ENCODE peak calls at places on chromosomes 3 and 15, in four cellular contexts. C is H1, G is H9, J is IMR-90. V is an unnamed sample.

GRCh38 chr3:32442766-32443165 is 51.1 kb downstream of the CMTM7 start:
- DNase-seq in C (no peak), G (no peak), J (peak; percentile 58), V (no peak)

GRCh38 chr15:44087578-44088190 is 107.4 kb downstream of the FRMD5 start:
- DNase-seq in C (no peak), G (no peak), J (peak; percentile 93), V (peak; percentile 15)

GRCh38 chr3:164537485-164537884 is 540.8 kb downstream of the SI start:
- DNase-seq in C (no peak), G (no peak), J (no peak), V (no peak)

GRCh38 chr3:57951106-57951882 is 56.9 kb upstream of the FLNB start:
- DNase-seq in C (no peak), G (no peak), J (peak; percentile 89), V (peak; percentile 53)

GRCh38 chr3:54264050-54264449 is 141.7 kb downstream of the CACNA2D3 start:
- DNase-seq in C (no peak), G (no peak), J (no peak), V (no peak)

GRCh38 chr3:89690649-89691048 is 583.2 kb downstream of the EPHA3 start:
- DNase-seq in C (no peak), G (no peak), J (peak; percentile 1), V (peak; percentile 9)

GRCh38 chr3:66439666-66440344 is 61.0 kb downstream of the LRIG1 start:
- DNase-seq in C (no peak), G (no peak), J (no peak), V (no peak)

GRCh38 chr3:11583226-11583625 is 60.5 kb downstream of the VGLL4 start:
- DNase-seq in C (no peak), G (no peak), J (peak; percentile 41), V (no peak)

GRCh38 chr15:79673416-79674123 is 223.2 kb downstream of the MTHFS start:
- DNase-seq in C (no peak), G (peak; percentile 49), J (peak; percentile 58), V (peak; percentile 74)

GRCh38 chr15:98938804-98939203 is 68.8 kb downstream of the PGPEP1L start:
- DNase-seq in C (no peak), G (no peak), J (no peak), V (no peak)

GRCh38 chr3:179544981-179545645 is 17.6 kb upstream of the ACTL6A start:
- DNase-seq in C (no peak), G (no peak), J (peak; percentile 97), V (no peak)

GRCh38 chr15:49712162-49712561 is 91.3 kb downstream of the DTWD1 start:
- DNase-seq in C (no peak), G (no peak), J (no peak), V (no peak)

GRCh38 chr15:44207643-44208042 is 12.6 kb upstream of the FRMD5 start:
- DNase-seq in C (no peak), G (no peak), J (peak; percentile 84), V (no peak)

GRCh38 chr3:163916596-163917560 is 1161.4 kb downstream of the SI start:
- DNase-seq in C (no peak), G (no peak), J (no peak), V (peak; percentile 35)

GRCh38 chr3:17741621-17742091 is 775 bp downstream of the TBC1D5 start:
- DNase-seq in C (no peak), G (no peak), J (no peak), V (peak; percentile 97)

GRCh38 chr3:67657192-67657591 is 2.8 kb upstream of the SUCLG2 start:
- DNase-seq in C (no peak), G (no peak), J (no peak), V (no peak)

GRCh38 chr3:152971880-152972279 is 136.9 kb downstream of the P2RY1 start:
- DNase-seq in C (no peak), G (no peak), J (no peak), V (no peak)

GRCh38 chr3:128804817-128805166 is 74.6 kb upstream of the ACAD9 start:
- DNase-seq in C (no peak), G (no peak), J (no peak), V (no peak)

GRCh38 chr15:92105611-92106010 is 252.1 kb downstream of the SLCO3A1 start:
- DNase-seq in C (no peak), G (no peak), J (no peak), V (no peak)

GRCh38 chr15:92106691-92107090 is 253.2 kb downstream of the SLCO3A1 start:
- DNase-seq in C (no peak), G (no peak), J (no peak), V (no peak)

GRCh38 chr15:92101706-92102434 is 248.4 kb downstream of the SLCO3A1 start:
- DNase-seq in C (no peak), G (no peak), J (no peak), V (no peak)

GRCh38 chr15:92100751-92101150 is 247.2 kb downstream of the SLCO3A1 start:
- DNase-seq in C (no peak), G (no peak), J (no peak), V (no peak)

GRCh38 chr15:92104069-92104468 is 250.6 kb downstream of the SLCO3A1 start:
- DNase-seq in C (no peak), G (no peak), J (no peak), V (peak; percentile 25)
- H3K18ac ChIP-seq in C (no peak overlapping the region), G (no peak overlapping the region), J (no peak overlapping the region), V (no peak overlapping the region)

GRCh38 chr3:1551741-1552140 is 458.9 kb downstream of the CNTN6 start:
- DNase-seq in C (no peak), G (no peak), J (no peak), V (no peak)

GRCh38 chr3:1552831-1553230 is 460.0 kb downstream of the CNTN6 start:
- DNase-seq in C (no peak), G (no peak), J (no peak), V (no peak)
- H3K56ac ChIP-seq in C (no peak overlapping the region), G (no peak overlapping the region), J (no peak overlapping the region), V (no peak overlapping the region)

GRCh38 chr3:193780371-193780770 is 187.4 kb downstream of the OPA1 start:
- DNase-seq in C (no peak), G (no peak), J (no peak), V (no peak)
- H3K18ac ChIP-seq in C (no peak overlapping the region), G (no peak overlapping the region), J (no peak overlapping the region), V (no peak overlapping the region)

GRCh38 chr3:119405315-119405714 is 58.1 kb downstream of the TMEM39A start:
- DNase-seq in C (no peak), G (no peak), J (no peak), V (no peak)

GRCh38 chr3:119413603-119414280 is 49.7 kb downstream of the TMEM39A start:
- DNase-seq in C (no peak), G (peak; percentile 73), J (no peak), V (peak; percentile 44)

GRCh38 chr3:119408243-119408950 is 55.0 kb downstream of the TMEM39A start:
- DNase-seq in C (no peak), G (no peak), J (peak; percentile 6), V (no peak)

DNA sequence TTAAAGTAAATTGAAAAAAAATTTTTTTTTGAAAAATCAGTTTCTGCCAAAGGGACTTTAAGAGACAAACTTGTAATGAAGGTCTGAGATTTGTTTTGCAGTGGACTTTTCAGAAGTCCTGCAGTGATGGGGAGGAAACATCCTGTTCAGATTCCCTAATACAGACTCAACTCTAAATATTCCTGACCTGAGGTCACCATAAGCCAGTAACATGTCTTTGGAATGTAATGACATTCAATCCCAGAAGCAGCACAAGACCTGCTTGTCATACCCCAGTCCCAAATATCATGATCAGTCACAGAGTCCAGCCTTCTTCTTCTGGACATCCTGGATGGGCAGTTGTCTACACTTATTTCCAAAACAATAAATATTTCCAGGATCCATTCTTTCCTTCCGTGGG is 53.6 kb downstream of the TMEM39A start:
- DNase-seq in C (no peak), G (no peak), J (peak; percentile 38), V (no peak)
- H3K56ac ChIP-seq in C (no peak overlapping the region), G (no peak overlapping the region), J (no peak overlapping the region), V (no peak overlapping the region)

GRCh38 chr3:139310474-139310933 is 33.3 kb upstream of the MRPS22 start:
- DNase-seq in C (no peak), G (no peak), J (peak; percentile 92), V (no peak)

GRCh38 chr3:139309880-139310279 is 33.9 kb upstream of the MRPS22 start:
- DNase-seq in C (no peak), G (no peak), J (no peak), V (no peak)

GRCh38 chr3:139307601-139308146 is 36.1 kb upstream of the MRPS22 start:
- DNase-seq in C (no peak), G (no peak), J (no peak), V (no peak)

GRCh38 chr3:139308156-139309017 is 35.4 kb upstream of the MRPS22 start:
- DNase-seq in C (no peak), G (no peak), J (no peak), V (no peak)

GRCh38 chr3:139309046-139309660 is 34.7 kb upstream of the MRPS22 start:
- DNase-seq in C (no peak), G (no peak), J (no peak), V (no peak)
- H3K18ac ChIP-seq in C (no peak overlapping the region), G (no peak overlapping the region), J (peak overlapping the region; percentile 47), V (no peak overlapping the region)

GRCh38 chr3:114803042-114803695 is 343.9 kb downstream of the ZBTB20 start:
- DNase-seq in C (no peak), G (no peak), J (no peak), V (no peak)
- H3K56ac ChIP-seq in C (no peak overlapping the region), G (no peak overlapping the region), J (no peak overlapping the region), V (no peak overlapping the region)

DNA sequence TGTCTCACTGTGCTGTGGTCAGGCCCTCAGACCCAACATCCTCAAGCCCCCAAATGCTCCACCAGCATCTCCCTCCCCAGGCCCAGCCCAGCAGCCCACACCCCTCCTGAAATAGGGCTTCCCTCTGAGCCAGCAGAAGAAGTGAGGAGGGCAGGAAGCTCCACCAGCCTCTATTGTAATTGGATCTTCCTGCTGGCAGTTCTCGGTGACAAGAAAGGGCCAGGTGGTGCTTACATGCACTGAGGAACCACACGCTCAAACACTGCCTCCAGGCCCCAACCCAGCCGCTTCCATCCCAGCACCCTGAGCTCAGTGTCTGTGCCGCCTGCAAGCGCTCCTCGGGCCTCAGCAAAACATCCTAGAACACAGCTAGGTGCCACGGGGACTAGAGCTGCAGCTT is 96.7 kb downstream of the ATP10A start:
- DNase-seq in C (no peak), G (no peak), J (no peak), V (no peak)
- H3K18ac ChIP-seq in C (no peak overlapping the region), G (no peak overlapping the region), J (no peak overlapping the region), V (no peak overlapping the region)

GRCh38 chr3:172585954-172586353 is 62.7 kb upstream of the TNFSF10 start:
- DNase-seq in C (no peak), G (no peak), J (no peak), V (no peak)
- H3K56ac ChIP-seq in C (no peak overlapping the region), G (no peak overlapping the region), J (no peak overlapping the region), V (no peak overlapping the region)

GRCh38 chr15:89129123-89129815 is 41.0 kb downstream of the ABHD2 start:
- DNase-seq in C (peak; percentile 33), G (peak; percentile 69), J (peak; percentile 25), V (peak; percentile 59)

GRCh38 chr15:89129816-89130134 is 41.5 kb downstream of the ABHD2 start:
- DNase-seq in C (no peak), G (no peak), J (no peak), V (no peak)

GRCh38 chr15:89132611-89133242 is 44.5 kb downstream of the ABHD2 start:
- DNase-seq in C (no peak), G (no peak), J (no peak), V (no peak)

GRCh38 chr15:89128320-89129122 is 40.3 kb downstream of the ABHD2 start:
- DNase-seq in C (no peak), G (no peak), J (no peak), V (no peak)

GRCh38 chr15:89130194-89130593 is 41.9 kb downstream of the ABHD2 start:
- DNase-seq in C (no peak), G (no peak), J (no peak), V (no peak)
- H3K18ac ChIP-seq in C (no peak overlapping the region), G (no peak overlapping the region), J (no peak overlapping the region), V (no peak overlapping the region)